ENCODE peak calls at places on chromosomes 7 and 10, in seven cellular contexts. Y is Jurkat, Clone E6-1; T is activated CD8-positive, alpha-beta memory T cell treated with anti-CD3 and anti-CD28 coated beads for 4 hours; D is stimulated activated CD4-positive, alpha-beta T cell treated with anti-CD3 and anti-CD28 coated beads, Interleukin-2, amount 100 ng/mL, for 48 hours; U is NCI-H1092; P is iPS DF 6.9; R is HCT116. W is an unnamed sample.

GRCh38 chr7:90512841-90513254 is 43.4 kb downstream of the PTTG1IP2 start:
- DNase-seq in U (no peak), Y (no peak), R (no peak), D (no peak), P (no peak), T (no peak), W (no peak)

GRCh38 chr10:103852189-103852711 is 3.1 kb downstream of the SH3PXD2A start:
- DNase-seq in T (no peak), Y (no peak), D (no peak), U (no peak), P (no peak), R (no peak), W (no peak)

GRCh38 chr10:16679511-16679910 is 137.7 kb downstream of the RSU1 start:
- DNase-seq in D (no peak), T (no peak), P (no peak), Y (no peak), R (no peak), U (no peak), W (no peak)

GRCh38 chr7:101939136-101939695 is 121.8 kb downstream of the CUX1 start:
- DNase-seq in Y (no peak), P (no peak), R (no peak), D (no peak), U (no peak), T (no peak), W (no peak)

GRCh38 chr10:108911814-108912541 is 1011.3 kb downstream of the XPNPEP1 start:
- DNase-seq in U (no peak), D (no peak), R (no peak), Y (no peak), T (no peak), P (peak; percentile 29), W (peak; percentile 84)

GRCh38 chr10:125020386-125020785 is 78.5 kb downstream of the ZRANB1 start:
- DNase-seq in T (no peak), R (no peak), U (no peak), P (no peak), D (no peak), Y (no peak), W (no peak)

GRCh38 chr10:8919291-8919690 is 864.8 kb downstream of the GATA3 start:
- DNase-seq in D (no peak), P (no peak), Y (no peak), U (no peak), T (no peak), R (no peak), W (no peak)

GRCh38 chr10:97708976-97709745 is 4.4 kb upstream of the MARVELD1 start:
- DNase-seq in R (no peak), T (no peak), U (no peak), D (peak; percentile 47), Y (no peak), P (no peak), W (peak; percentile 56)

GRCh38 chr10:78436706-78437406 is 403.2 kb downstream of the RPS24 start:
- DNase-seq in Y (no peak), D (no peak), U (no peak), R (no peak), T (no peak), P (no peak), W (no peak)

GRCh38 chr7:138797715-138798320 is at the start of the genes ATP6V0A4 and TMEM213:
- DNase-seq in T (no peak), P (peak; percentile 47), D (no peak), Y (no peak), R (no peak), U (no peak), W (no peak)

GRCh38 chr7:20283997-20284396 is 46.7 kb upstream of the ITGB8 start:
- DNase-seq in T (no peak), Y (no peak), U (no peak), P (no peak), R (no peak), D (no peak), W (no peak)

GRCh38 chr10:19788075-19788686 is 28.1 kb upstream of the PLXDC2 start:
- DNase-seq in T (no peak), R (no peak), D (no peak), P (no peak), U (no peak), Y (peak; percentile 52), W (no peak)

GRCh38 chr7:103660455-103661371 is 214.7 kb upstream of the SLC26A5 start:
- DNase-seq in Y (no peak), R (no peak), D (no peak), T (no peak), P (no peak), U (no peak), W (no peak)

GRCh38 chr7:141012696-141013344 is 1.9 kb downstream of the MRPS33 start:
- DNase-seq in Y (no peak), P (no peak), U (no peak), R (no peak), D (no peak), T (no peak), W (no peak)

GRCh38 chr10:131204406-131205152 is 106.9 kb downstream of the TCERG1L start:
- DNase-seq in P (no peak), D (no peak), T (no peak), Y (no peak), R (no peak), U (no peak), W (no peak)

GRCh38 chr10:63166742-63167258 is 33.7 kb downstream of the NRBF2 start:
- DNase-seq in P (peak; percentile 33), U (peak; percentile 43), R (peak; percentile 64), D (no peak), T (no peak), Y (peak; percentile 66), W (no peak)

GRCh38 chr7:73850781-73851207 is 8.5 kb upstream of the METTL27 start:
- DNase-seq in Y (no peak), P (no peak), D (no peak), T (no peak), U (no peak), R (peak; percentile 81), W (no peak)

GRCh38 chr10:97774811-97775294 is 3.1 kb upstream of the SFRP5 start:
- DNase-seq in Y (no peak), T (no peak), P (no peak), D (no peak), U (no peak), R (no peak), W (no peak)

GRCh38 chr7:129489491-129489890 is 12.8 kb upstream of the SMKR1 start:
- DNase-seq in P (no peak), U (no peak), R (no peak), T (no peak), Y (no peak), D (no peak), W (no peak)

GRCh38 chr7:29196191-29196590 is 1.6 kb downstream of the CHN2 start:
- DNase-seq in D (no peak), U (peak; percentile 26), Y (peak; percentile 39), P (no peak), T (no peak), R (no peak), W (no peak)

GRCh38 chr10:29102233-29102632 is 186.6 kb upstream of the LYZL1 start:
- DNase-seq in R (no peak), D (no peak), T (no peak), U (no peak), P (no peak), Y (no peak), W (peak; percentile 19)

GRCh38 chr10:126017961-126018560 is 121.7 kb downstream of the FANK1 start:
- DNase-seq in P (no peak), Y (no peak), U (no peak), D (no peak), R (no peak), T (no peak), W (no peak)

GRCh38 chr7:40268836-40269235 is 134.0 kb downstream of the SUGCT start:
- DNase-seq in R (no peak), T (no peak), P (no peak), Y (no peak), U (no peak), D (no peak), W (no peak)

GRCh38 chr10:128064615-128065580 is 61.3 kb downstream of the MKI67 start:
- DNase-seq in D (peak; percentile 65), R (no peak), P (no peak), Y (peak; percentile 96), T (peak; percentile 57), U (no peak), W (peak; percentile 64)

GRCh38 chr10:17851611-17852010 is 42.5 kb downstream of the MRC1 start:
- DNase-seq in Y (peak; percentile 44), T (no peak), D (no peak), R (no peak), U (no peak), P (no peak), W (peak; percentile 87)

W was measured in posterior cingulate gyrus.